ENCODE peak calls at places on chromosomes 11 and 22, in ten cellular contexts. J, V, M, X, T, K, L, S, E and D are unnamed samples.

GRCh38 chr11:96006016-96006415 is 82.1 kb upstream of the MTMR2 start:
- DNase-seq in J (no peak), V (no peak), M (no peak), X (no peak), T (no peak), K (no peak), L (no peak), S (no peak), E (no peak), D (no peak)

GRCh38 chr22:40029189-40029890 is 34.6 kb downstream of the FAM83F start:
- DNase-seq in J (no peak), V (no peak), M (no peak), X (no peak), T (no peak), K (no peak), L (no peak), S (no peak), E (peak; percentile 12), D (peak; percentile 2)

GRCh38 chr11:47152953-47153950 is 23.4 kb downstream of the ARFGAP2 start:
- DNase-seq in J (peak; percentile 84), V (peak; percentile 80), M (peak; percentile 77), X (peak; percentile 80), T (peak; percentile 87), K (peak; percentile 64), L (peak; percentile 90), S (peak; percentile 77), E (peak; percentile 81), D (peak; percentile 92)

GRCh38 chr11:19819148-19819547 is 106.5 kb downstream of the NAV2 start:
- DNase-seq in J (no peak), V (no peak), M (no peak), X (no peak), T (no peak), K (no peak), L (no peak), S (no peak), E (no peak), D (no peak)

GRCh38 chr11:77035580-77035979 is 1.4 kb downstream of the B3GNT6 start:
- DNase-seq in J (peak; percentile 67), V (no peak), M (peak; percentile 48), X (no peak), T (peak; percentile 72), K (no peak), L (no peak), S (no peak), E (no peak), D (peak; percentile 46)

GRCh38 chr22:21051145-21051835 is 5.5 kb downstream of the LRRC74B start:
- DNase-seq in J (no peak), V (no peak), M (no peak), X (no peak), T (no peak), K (no peak), L (no peak), S (no peak), E (no peak), D (no peak)

GRCh38 chr11:104323841-104324240 is 159.9 kb upstream of the PDGFD start:
- DNase-seq in J (no peak), V (no peak), M (no peak), X (no peak), T (no peak), K (no peak), L (no peak), S (no peak), E (no peak), D (no peak)

GRCh38 chr11:1371377-1371776 is 18.4 kb upstream of the BRSK2 start:
- DNase-seq in J (no peak), V (no peak), M (no peak), X (no peak), T (no peak), K (no peak), L (no peak), S (no peak), E (no peak), D (no peak)

GRCh38 chr11:36431429-36432092 is 78.5 kb downstream of the TRAF6 start:
- DNase-seq in J (peak; percentile 27), V (no peak), M (peak; percentile 86), X (peak; percentile 98), T (peak; percentile 57), K (no peak), L (no peak), S (no peak), E (peak; percentile 55), D (peak; percentile 59)

GRCh38 chr22:26667140-26667539 is 9.8 kb downstream of the MIAT start:
- DNase-seq in J (no peak), V (no peak), M (no peak), X (no peak), T (no peak), K (no peak), L (no peak), S (no peak), E (no peak), D (no peak)

GRCh38 chr22:41917906-41918791 is 3.3 kb upstream of the SHISA8 start:
- DNase-seq in J (peak; percentile 58), V (no peak), M (peak; percentile 51), X (peak; percentile 63), T (peak; percentile 64), K (no peak), L (no peak), S (peak; percentile 62), E (no peak), D (no peak)

DNA sequence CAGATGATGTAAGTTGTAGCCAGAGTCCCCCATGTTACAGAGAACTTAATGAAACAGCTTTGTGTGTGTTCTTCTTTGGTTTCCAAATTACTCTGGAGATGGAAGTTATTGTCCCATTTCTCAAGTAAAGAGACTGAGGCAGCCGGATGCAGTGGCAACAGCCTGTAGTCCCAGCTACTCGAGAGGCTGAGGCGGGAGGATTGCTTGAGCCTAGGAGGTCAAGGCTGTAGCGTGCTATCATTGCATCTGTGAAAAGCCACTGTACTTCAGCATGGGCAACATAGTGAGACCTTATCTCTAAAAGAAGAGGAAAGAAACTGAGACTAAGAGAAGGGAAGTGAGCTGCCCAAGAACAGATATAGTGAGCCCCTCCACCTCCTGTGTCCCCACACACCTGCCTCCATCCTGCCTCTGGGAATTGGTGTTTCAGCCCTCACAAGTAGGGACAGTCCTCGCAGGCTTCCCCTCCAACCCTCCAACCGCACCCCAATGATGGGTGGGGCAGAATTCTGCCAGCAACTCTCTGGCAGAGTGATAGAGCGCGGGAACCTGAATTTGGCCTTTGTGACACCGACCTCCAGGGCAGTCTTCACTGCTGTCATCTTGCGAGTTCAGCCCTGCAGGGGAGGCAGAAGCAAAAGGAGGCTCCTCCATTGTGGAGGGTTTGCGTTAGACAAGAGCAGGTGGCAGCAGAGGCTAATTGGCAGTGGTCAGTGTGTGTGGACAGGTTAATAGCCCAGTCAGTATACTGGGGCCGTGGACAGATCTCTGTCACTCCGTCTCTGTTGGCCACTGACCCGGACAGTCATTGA is 1.6 kb downstream of the PDXP start:
- DNase-seq in J (no peak), V (no peak), M (no peak), X (no peak), T (peak; percentile 46), K (no peak), L (no peak), S (no peak), E (no peak), D (no peak)
- H3K4me1 ChIP-seq in J (peaks cover 63% of the 10 kb centered on the region), V (peaks cover 34% of the 10 kb centered on the region), M (peaks cover 15% of the 10 kb centered on the region), X (peaks cover 25% of the 10 kb centered on the region), T (peaks cover 48% of the 10 kb centered on the region), K (peaks cover 47% of the 10 kb centered on the region), L (peaks cover 36% of the 10 kb centered on the region), S (peaks cover 55% of the 10 kb centered on the region), E (peaks cover 11% of the 10 kb centered on the region), D (peaks cover 31% of the 10 kb centered on the region)

DNA sequence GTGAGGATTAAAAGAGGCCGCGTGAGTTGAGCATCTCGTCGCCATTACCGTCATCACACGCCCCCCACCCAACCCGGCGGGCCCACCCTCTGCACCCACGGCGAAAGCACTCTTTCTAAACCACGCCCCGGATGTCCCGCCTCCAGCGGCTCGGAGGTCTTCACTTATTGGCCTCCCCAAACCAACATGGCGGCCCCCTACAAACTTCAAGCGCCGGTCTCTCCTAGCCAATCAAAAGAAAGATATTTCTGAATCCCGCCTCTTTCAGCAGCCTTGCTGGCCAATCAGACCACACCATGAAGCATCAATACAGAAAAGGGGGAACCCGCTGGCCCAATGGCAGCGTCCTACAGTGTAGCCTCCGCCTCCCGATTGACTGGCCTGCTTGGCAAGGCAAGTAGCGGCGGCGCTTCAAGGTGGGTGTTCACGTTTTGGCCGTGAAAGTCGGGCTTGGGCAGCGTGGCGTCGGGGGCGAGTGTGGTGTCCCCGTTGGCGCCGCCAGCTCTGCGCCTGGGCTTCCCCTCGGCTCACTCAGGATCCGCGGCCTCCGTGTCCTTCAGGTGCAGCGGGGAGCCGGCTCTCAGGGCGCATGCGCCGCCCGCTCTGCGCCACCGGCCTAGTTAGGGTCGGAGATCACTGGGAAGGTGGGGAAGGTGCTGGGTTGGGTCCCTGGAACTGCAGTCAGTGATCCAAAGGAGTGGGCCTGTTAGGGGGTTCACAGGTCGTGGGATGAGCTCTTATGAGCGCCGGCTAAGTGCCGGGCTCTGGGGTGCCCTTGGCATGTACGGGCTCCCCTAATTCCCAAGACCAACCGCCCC is at the start of gene NDUFS8:
- DNase-seq in J (peak; percentile 95), V (peak; percentile 95), M (peak; percentile 99), X (peak; percentile 99), T (peak; percentile 97), K (peak; percentile 96), L (peak; percentile 99), S (peak; percentile 95), E (peak; percentile 96), D (peak; percentile 96)
- TF ChIP-seq POLR2A in J (no peak), V (peak; percentile 70), M (peak; percentile 64), X (no peak), T (peak; percentile 66), K (peak; percentile 49), L (no peak), S (peak; percentile 71), E (peak; percentile 46), D (no peak)

GRCh38 chr11:33706546-33706945 is 5.9 kb upstream of the C11orf91 start:
- DNase-seq in J (no peak), V (no peak), M (no peak), X (no peak), T (no peak), K (no peak), L (no peak), S (no peak), E (no peak), D (no peak)
- H3K4me1 ChIP-seq in J (peaks cover 39% of the 10 kb centered on the region), V (peaks cover 54% of the 10 kb centered on the region), M (peaks cover 77% of the 10 kb centered on the region), X (peaks cover 25% of the 10 kb centered on the region), T (peaks cover 36% of the 10 kb centered on the region), K (peaks cover 77% of the 10 kb centered on the region), L (peaks cover 42% of the 10 kb centered on the region), S (peaks cover 71% of the 10 kb centered on the region), E (no peaks in the 10 kb centered on the region), D (peaks cover 47% of the 10 kb centered on the region)

GRCh38 chr11:73162196-73162740 is 20.1 kb upstream of the FCHSD2 start:
- DNase-seq in J (no peak), V (no peak), M (no peak), X (no peak), T (no peak), K (no peak), L (no peak), S (no peak), E (no peak), D (no peak)

GRCh38 chr11:73158356-73159051 is 16.4 kb upstream of the FCHSD2 start:
- DNase-seq in J (no peak), V (no peak), M (no peak), X (peak; percentile 90), T (no peak), K (no peak), L (no peak), S (no peak), E (no peak), D (no peak)

GRCh38 chr11:73157141-73158010 is 15.3 kb upstream of the FCHSD2 start:
- DNase-seq in J (no peak), V (no peak), M (no peak), X (peak; percentile 81), T (peak; percentile 35), K (no peak), L (no peak), S (peak; percentile 78), E (peak; percentile 51), D (no peak)

GRCh38 chr11:73159297-73159696 is 17.2 kb upstream of the FCHSD2 start:
- DNase-seq in J (no peak), V (no peak), M (no peak), X (no peak), T (no peak), K (no peak), L (peak; percentile 26), S (no peak), E (no peak), D (no peak)

GRCh38 chr11:73159981-73160777 is 18.1 kb upstream of the FCHSD2 start:
- DNase-seq in J (no peak), V (no peak), M (no peak), X (no peak), T (no peak), K (no peak), L (peak; percentile 40), S (no peak), E (no peak), D (no peak)
- TF ChIP-seq POLR2A in J (no peak), V (no peak), M (no peak), X (no peak), T (no peak), K (no peak), L (no peak), S (no peak), E (no peak), D (no peak)